ENCODE peak calls at places on chromosomes 2 and 18, in ten cellular contexts. K is HS-27A; H is psoas muscle; L is NCI-H2081; V is A549; X is RPMI8226; A is HCT116; Z is HS-5; Y is AG08396; P is stimulated activated CD8-positive, alpha-beta memory T cell treated with anti-CD3 and anti-CD28 coated beads, Interleukin-15, amount 100 ng/mL, for 24 hours. S is an unnamed sample.

GRCh38 chr2:115163572-115163971 is 721.1 kb downstream of the DPP10 start:
- DNase-seq in K (no peak), H (no peak), L (peak), V (no peak), X (no peak), A (no peak), Z (no peak), Y (no peak), P (no peak), S (no peak)

GRCh38 chr2:203003716-203004115 is 11.0 kb upstream of the NBEAL1 start:
- DNase-seq in K (no peak), H (no peak), L (no peak), V (no peak), X (no peak), A (no peak), Z (no peak), Y (no peak), P (no peak), S (no peak)

GRCh38 chr2:205367536-205367935 is 314.8 kb upstream of the NRP2 start:
- DNase-seq in K (no peak), H (no peak), L (no peak), V (no peak), X (no peak), A (no peak), Z (no peak), Y (no peak), P (no peak), S (no peak)

GRCh38 chr2:200609027-200609614 is 23.3 kb downstream of the AOX1 start:
- DNase-seq in K (peak), H (peak), L (no peak), V (peak), X (no peak), A (peak), Z (peak), Y (peak), P (no peak), S (peak)

GRCh38 chr2:20593072-20594034 is 57.5 kb downstream of the HS1BP3 start:
- DNase-seq in K (peak), H (peak), L (no peak), V (peak), X (no peak), A (no peak), Z (no peak), Y (peak), P (no peak), S (peak)

GRCh38 chr2:186558512-186559276 is 31.2 kb upstream of the ITGAV start:
- DNase-seq in K (no peak), H (no peak), L (no peak), V (no peak), X (no peak), A (no peak), Z (no peak), Y (no peak), P (no peak), S (no peak)

GRCh38 chr2:17719562-17720371 is 33.8 kb downstream of the SMC6 start:
- DNase-seq in K (no peak), H (no peak), L (no peak), V (peak), X (peak), A (peak), Z (no peak), Y (peak), P (no peak), S (no peak)

GRCh38 chr2:45457211-45457945 is 153.7 kb downstream of the SRBD1 start:
- DNase-seq in K (no peak), H (no peak), L (no peak), V (no peak), X (no peak), A (no peak), Z (no peak), Y (no peak), P (no peak), S (no peak)

GRCh38 chr2:20212871-20213503 is 11.9 kb downstream of the SDC1 start:
- DNase-seq in K (no peak), H (no peak), L (no peak), V (no peak), X (peak), A (no peak), Z (no peak), Y (no peak), P (no peak), S (no peak)

GRCh38 chr18:49898421-49898820 is 85.1 kb upstream of the ACAA2 start:
- DNase-seq in K (peak), H (peak), L (no peak), V (peak), X (peak), A (peak), Z (peak), Y (peak), P (peak), S (no peak)

GRCh38 chr2:10434885-10435419 is 13.2 kb downstream of the ODC1 start:
- DNase-seq in K (peak), H (peak), L (peak), V (peak), X (peak), A (peak), Z (no peak), Y (peak), P (peak), S (no peak)

GRCh38 chr2:1509271-1509995 is 96.2 kb downstream of the TPO start:
- DNase-seq in K (no peak), H (no peak), L (no peak), V (no peak), X (no peak), A (no peak), Z (no peak), Y (no peak), P (no peak), S (no peak)

GRCh38 chr2:9057939-9058761 is 54.7 kb upstream of the MBOAT2 start:
- DNase-seq in K (peak), H (no peak), L (no peak), V (no peak), X (no peak), A (peak), Z (no peak), Y (no peak), P (no peak), S (peak)

GRCh38 chr2:17470855-17471641 is 47.2 kb downstream of the RAD51AP2 start:
- DNase-seq in K (peak), H (no peak), L (peak), V (peak), X (peak), A (peak), Z (no peak), Y (peak), P (no peak), S (no peak)

GRCh38 chr2:48531141-48531648 is 1.2 kb downstream of the STON1 start:
- DNase-seq in K (no peak), H (no peak), L (no peak), V (no peak), X (no peak), A (no peak), Z (no peak), Y (peak), P (no peak), S (peak)

GRCh38 chr2:108640731-108641130 is 78.6 kb upstream of the RANBP2 start:
- DNase-seq in K (peak), H (no peak), L (no peak), V (peak), X (no peak), A (no peak), Z (peak), Y (peak), P (no peak), S (no peak)

GRCh38 chr2:206873426-206873825 is 65.9 kb upstream of the CPO start:
- DNase-seq in K (no peak), H (no peak), L (peak), V (no peak), X (no peak), A (no peak), Z (no peak), Y (no peak), P (no peak), S (no peak)

GRCh38 chr2:166494140-166494544 is at the start of gene SCN7A:
- DNase-seq in K (no peak), H (peak), L (no peak), V (no peak), X (no peak), A (no peak), Z (no peak), Y (peak), P (no peak), S (peak)

GRCh38 chr2:74205586-74205985 is 7.2 kb downstream of the MTHFD2 start:
- DNase-seq in K (no peak), H (no peak), L (peak), V (no peak), X (peak), A (no peak), Z (no peak), Y (no peak), P (no peak), S (no peak)

GRCh38 chr2:55618649-55619055 is 1.2 kb upstream of the PPP4R3B start:
- DNase-seq in K (peak), H (peak), L (peak), V (peak), X (peak), A (peak), Z (peak), Y (peak), P (no peak), S (no peak)

GRCh38 chr18:2932247-2933181 is 80.4 kb downstream of the LPIN2 start:
- DNase-seq in K (peak), H (no peak), L (peak), V (peak), X (peak), A (peak), Z (peak), Y (peak), P (no peak), S (no peak)

GRCh38 chr2:15588329-15588919 is 3.2 kb upstream of the DDX1 start:
- DNase-seq in K (peak), H (peak), L (peak), V (peak), X (peak), A (peak), Z (peak), Y (peak), P (no peak), S (no peak)

GRCh38 chr2:64963719-64964118 is 25.5 kb upstream of the SLC1A4 start:
- DNase-seq in K (no peak), H (no peak), L (no peak), V (no peak), X (peak), A (no peak), Z (no peak), Y (no peak), P (no peak), S (no peak)

GRCh38 chr2:223123859-223124610 is 72.0 kb downstream of the KCNE4 start:
- DNase-seq in K (no peak), H (no peak), L (no peak), V (no peak), X (no peak), A (no peak), Z (no peak), Y (peak), P (no peak), S (no peak)

GRCh38 chr2:216934151-216934550 is 74.3 kb upstream of the TNP1 start:
- DNase-seq in K (no peak), H (no peak), L (no peak), V (no peak), X (no peak), A (no peak), Z (no peak), Y (no peak), P (no peak), S (no peak)

GRCh38 chr2:178327516-178327915 is 123.5 kb downstream of the PRKRA start:
- DNase-seq in K (no peak), H (no peak), L (no peak), V (no peak), X (peak), A (no peak), Z (no peak), Y (no peak), P (no peak), S (no peak)

GRCh38 chr18:48949606-48950535 is 894 bp downstream of the SMAD7 start:
- DNase-seq in K (no peak), H (no peak), L (peak), V (no peak), X (peak), A (no peak), Z (no peak), Y (no peak), P (no peak), S (no peak)

GRCh38 chr2:47601518-47602015 is 181.4 kb upstream of the MSH6 start:
- DNase-seq in K (no peak), H (no peak), L (peak), V (no peak), X (no peak), A (no peak), Z (no peak), Y (no peak), P (no peak), S (no peak)

GRCh38 chr2:151289972-151290335 is 486 bp upstream of the NMI start:
- DNase-seq in K (no peak), H (peak), L (no peak), V (peak), X (peak), A (no peak), Z (no peak), Y (peak), P (no peak), S (no peak)

GRCh38 chr2:71608034-71608433 is 154.7 kb downstream of the DYSF start:
- DNase-seq in K (no peak), H (no peak), L (no peak), V (no peak), X (no peak), A (no peak), Z (no peak), Y (no peak), P (no peak), S (no peak)

GRCh38 chr2:129887688-129888266 is 91.7 kb upstream of the RAB6C start:
- DNase-seq in K (no peak), H (no peak), L (no peak), V (no peak), X (no peak), A (no peak), Z (no peak), Y (no peak), P (no peak), S (no peak)

GRCh38 chr2:216490061-216490460 is 8.6 kb upstream of the RPL37A start:
- DNase-seq in K (no peak), H (no peak), L (no peak), V (no peak), X (no peak), A (no peak), Z (peak), Y (peak), P (no peak), S (peak)

GRCh38 chr2:217611056-217611455 is 391.7 kb downstream of the TNS1 start:
- DNase-seq in K (no peak), H (no peak), L (no peak), V (no peak), X (peak), A (no peak), Z (no peak), Y (no peak), P (no peak), S (no peak)